ENCODE peak calls at places on chromosome 6, in nine cellular contexts. D is progenitor cell of endocrine pancreas, V is amniotic epithelial cell, Z is brain microvascular endothelial cell, M is NCI-H748 treated with DMSO at 0.1 percent for 48 hours, W is mucosa of gallbladder, Q is Right ventricle myocardium superior, P is left kidney, O is keratinocyte. I is an unnamed sample.

GRCh38 chr6:88605271-88605670 is 358.1 kb downstream of the RNGTT start:
- DNase-seq in D (no peak), V (no peak), Z (no peak), M (no peak), W (no peak), Q (no peak), P (no peak), O (no peak), I (no peak)

GRCh38 chr6:75431379-75431778 is 62.2 kb downstream of the FILIP1 start:
- DNase-seq in D (no peak), V (peak), Z (peak), M (no peak), W (no peak), Q (peak), P (peak), O (no peak), I (peak)

GRCh38 chr6:69894578-69895347 is 28.4 kb downstream of the COL19A1 start:
- DNase-seq in D (no peak), V (peak), Z (peak), M (no peak), W (no peak), Q (no peak), P (peak), O (peak), I (peak)

GRCh38 chr6:44655368-44656342 is 268.1 kb downstream of the CDC5L start:
- DNase-seq in D (peak), V (peak), Z (peak), M (peak), W (peak), Q (peak), P (peak), O (no peak), I (peak)

GRCh38 chr6:22435151-22435550 is 134.2 kb upstream of the HDGFL1 start:
- DNase-seq in D (no peak), V (no peak), Z (no peak), M (no peak), W (no peak), Q (no peak), P (no peak), O (no peak), I (no peak)

GRCh38 chr6:56727097-56727845 is 84.6 kb upstream of the DST start:
- DNase-seq in D (no peak), V (peak), Z (peak), M (no peak), W (no peak), Q (no peak), P (no peak), O (no peak), I (no peak)

GRCh38 chr6:72260489-72260888 is 361.4 kb upstream of the KCNQ5 start:
- DNase-seq in D (no peak), V (no peak), Z (peak), M (no peak), W (no peak), Q (no peak), P (no peak), O (no peak), I (no peak)

GRCh38 chr6:26270903-26271639 is 93.9 kb upstream of the BTN3A2 start:
- DNase-seq in D (peak), V (peak), Z (peak), M (peak), W (peak), Q (peak), P (peak), O (no peak), I (peak)

GRCh38 chr6:19552588-19552987 is 284.6 kb upstream of the ID4 start:
- DNase-seq in D (no peak), V (no peak), Z (no peak), M (no peak), W (no peak), Q (no peak), P (no peak), O (no peak), I (no peak)

I was measured in NCI-H69.